ENCODE peak calls at places on chromosomes 11 and 22, in five cellular contexts. U is HTR-8/SVneo; T is activated CD4-positive, alpha-beta T cell treated with anti-CD3 and anti-CD28 coated beads, Interleukin-2, amount 50 U/mL, for 24 hours; C is NCI-H2029 treated with DMSO at 0.1 percent for 48 hours; V is stimulated activated effector memory CD8-positive, alpha-beta T cell treated with anti-CD3 and anti-CD28 coated beads, Interleukin-12 subunit alpha, Interleukin-12 subunit beta, amount 100 ng/mL, for 72 hours. D is an unnamed sample.

GRCh38 chr11:117179048-117179999 is 781 bp downstream of the SIDT2 start:
- DNase-seq in V (peak), U (peak), T (no peak), C (no peak), D (no peak)

GRCh38 chr11:79062814-79063762 is 377.7 kb downstream of the TENM4 start:
- DNase-seq in C (no peak), T (no peak), U (peak), V (no peak), D (no peak)

GRCh38 chr11:68843703-68844312 is 2.1 kb upstream of the CPT1A start:
- DNase-seq in C (peak), T (peak), U (no peak), V (peak), D (peak)

GRCh38 chr22:48828688-48829087 is 999.0 kb downstream of the BRD1 start:
- DNase-seq in C (no peak), V (no peak), U (no peak), T (no peak), D (no peak)

GRCh38 chr11:18332302-18332701 is 9.9 kb downstream of the GTF2H1 start:
- DNase-seq in U (no peak), V (no peak), C (no peak), T (no peak), D (no peak)

GRCh38 chr11:2752923-2753322 is 53.1 kb upstream of the KCNQ1OT1 start:
- DNase-seq in T (no peak), U (no peak), C (no peak), V (no peak), D (no peak)

GRCh38 chr11:34165786-34166557 is 60.5 kb downstream of the NAT10 start:
- DNase-seq in V (no peak), C (no peak), U (no peak), T (no peak), D (no peak)

GRCh38 chr11:61890536-61891330 is 612 bp downstream of the FADS3 start:
- DNase-seq in C (no peak), U (peak), T (no peak), V (peak), D (peak)

GRCh38 chr11:75276696-75277095 is 36.1 kb downstream of the TPBGL start:
- DNase-seq in T (no peak), C (peak), V (no peak), U (no peak), D (no peak)

GRCh38 chr11:20762112-20762511 is 92.7 kb downstream of the NELL1 start:
- DNase-seq in U (no peak), V (no peak), C (peak), T (no peak), D (no peak)

GRCh38 chr11:2527621-2528291 is 82.9 kb downstream of the KCNQ1 start:
- DNase-seq in U (no peak), T (no peak), V (no peak), C (no peak), D (peak)

GRCh38 chr11:133669371-133670046 is 137.2 kb upstream of the OPCML start:
- DNase-seq in T (no peak), V (no peak), C (no peak), U (no peak), D (no peak)

GRCh38 chr22:20531404-20532181 is 24.2 kb downstream of the MED15 start:
- DNase-seq in C (peak), V (no peak), T (no peak), U (peak), D (no peak)

GRCh38 chr11:46141597-46141996 is 20.3 kb upstream of the PHF21A start:
- DNase-seq in V (no peak), C (no peak), T (no peak), U (no peak), D (no peak)

GRCh38 chr11:107752954-107753822 is 41.3 kb upstream of the SLN start:
- DNase-seq in V (no peak), U (no peak), C (no peak), T (no peak), D (no peak)

GRCh38 chr11:59560290-59560701 is 49.0 kb downstream of the OR4D9 start:
- DNase-seq in C (peak), U (no peak), V (peak), T (peak), D (no peak)

GRCh38 chr11:114399490-114399889 is 821 bp downstream of the C11orf71 start:
- DNase-seq in V (no peak), T (no peak), C (no peak), U (no peak), D (no peak)

GRCh38 chr11:19714387-19715363 is 2.0 kb downstream of the NAV2 start:
- DNase-seq in V (no peak), T (no peak), C (no peak), U (peak), D (no peak)

GRCh38 chr11:11769362-11769761 is 72.4 kb upstream of the USP47 start:
- DNase-seq in V (no peak), T (no peak), U (no peak), C (no peak), D (no peak)

GRCh38 chr22:29073618-29074275 is 912 bp downstream of the KREMEN1 start:
- DNase-seq in C (no peak), T (no peak), U (no peak), V (no peak), D (peak)

GRCh38 chr11:123082977-123083376 is 21.0 kb upstream of the HSPA8 start:
- DNase-seq in U (no peak), C (no peak), T (no peak), V (no peak), D (no peak)

GRCh38 chr11:11309906-11310305 is 43.1 kb downstream of the CSNK2A3 start:
- DNase-seq in C (no peak), U (no peak), V (no peak), T (no peak), D (no peak)

GRCh38 chr22:20625270-20625669 is 117.9 kb downstream of the MED15 start:
- DNase-seq in U (no peak), T (no peak), V (no peak), C (no peak), D (no peak)

GRCh38 chr11:30012346-30012745 is 4.5 kb downstream of the KCNA4 start:
- DNase-seq in T (no peak), U (no peak), C (no peak), V (no peak), D (no peak)

GRCh38 chr11:76654980-76655379 is 15.6 kb downstream of the LRRC32 start:
- DNase-seq in T (no peak), V (no peak), C (no peak), U (no peak), D (peak)

GRCh38 chr11:132058211-132058772 is 687.9 kb downstream of the NTM start:
- DNase-seq in C (no peak), T (no peak), V (no peak), U (no peak), D (no peak)

GRCh38 chr22:38724176-38724575 is 18.4 kb downstream of the GTPBP1 start:
- DNase-seq in C (no peak), U (no peak), T (no peak), V (no peak), D (peak)

GRCh38 chr11:83659466-83659865 is 373.3 kb upstream of the CCDC90B start:
- DNase-seq in C (no peak), T (no peak), V (no peak), U (no peak), D (no peak)

GRCh38 chr11:40921256-40921655 is 538.2 kb downstream of the LRRC4C start:
- DNase-seq in T (no peak), V (no peak), C (no peak), U (no peak), D (no peak)

GRCh38 chr22:45007946-45008852 is 1.6 kb downstream of the PHF21B start:
- DNase-seq in T (no peak), C (no peak), U (no peak), V (no peak), D (no peak)

GRCh38 chr11:9264381-9265210 is 554 bp downstream of the DENND5A start:
- DNase-seq in C (no peak), V (peak), U (no peak), T (no peak), D (peak)

D was measured in activated B cell treated with CpG ODN at 0.5 μM for 24 hours.